ENCODE peak calls at places on chromosomes 2 and 18, in five cellular contexts. P, B, O, U and Q are unnamed samples.

GRCh38 chr18:68394705-68395104 is 320.2 kb downstream of the TMX3 start:
- DNase-seq in B (no peak), O (no peak), P (no peak), U (no peak), Q (no peak)

GRCh38 chr18:59660976-59661743 is 36.1 kb downstream of the CCBE1 start:
- DNase-seq in P (no peak), B (no peak), U (no peak), O (no peak), Q (no peak)

GRCh38 chr2:63432373-63432772 is 155.9 kb downstream of the WDPCP start:
- DNase-seq in P (no peak), O (no peak), B (no peak), U (no peak), Q (no peak)

GRCh38 chr18:48195782-48196181 is 213.4 kb downstream of the ZBTB7C start:
- DNase-seq in B (no peak), U (no peak), P (no peak), O (no peak), Q (no peak)

GRCh38 chr18:2448565-2449151 is 122.6 kb downstream of the METTL4 start:
- DNase-seq in B (no peak), P (peak; percentile 55), U (peak; percentile 78), O (no peak), Q (no peak)

GRCh38 chr2:98157557-98157956 is 70.6 kb downstream of the VWA3B start:
- DNase-seq in O (no peak), U (no peak), B (peak; percentile 66), P (no peak), Q (no peak)

GRCh38 chr2:209988010-209988409 is 14.4 kb upstream of the RPE start:
- DNase-seq in U (no peak), P (no peak), B (no peak), O (no peak), Q (no peak)

GRCh38 chr2:81324046-81324445 is 1019.5 kb upstream of the LRRTM1 start:
- DNase-seq in B (peak; percentile 77), U (no peak), O (no peak), P (no peak), Q (no peak)

GRCh38 chr2:157338013-157338412 is 12.4 kb upstream of the ERMN start:
- DNase-seq in B (no peak), U (no peak), O (no peak), P (no peak), Q (no peak)

DNA sequence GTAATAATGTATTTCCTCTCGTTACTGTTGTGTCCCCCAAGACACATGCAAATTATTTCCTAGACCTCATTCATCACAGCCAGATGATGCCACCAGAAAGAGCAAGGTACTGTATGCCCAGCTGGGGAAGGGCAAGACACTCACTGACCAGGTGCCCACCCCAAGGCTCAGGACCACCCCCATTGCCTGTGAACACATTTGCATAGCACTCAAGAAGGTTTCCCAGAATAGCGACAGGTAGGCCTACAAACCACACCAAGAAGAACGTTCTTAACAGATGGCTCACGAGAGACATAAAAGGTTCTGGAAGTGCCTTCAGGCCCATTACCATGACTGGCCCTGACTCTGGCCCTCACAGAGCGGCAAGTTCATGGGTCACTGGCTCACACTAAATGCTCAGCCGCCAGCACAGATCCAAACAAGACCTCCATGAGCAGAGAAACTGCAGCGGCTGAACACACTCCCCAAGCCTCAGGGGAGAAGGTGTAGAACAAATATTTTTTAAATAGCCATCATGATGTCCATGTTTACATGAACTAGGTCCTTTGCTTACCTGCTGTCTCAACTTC is 44.0 kb downstream of the FAM168B start:
- DNase-seq in U (no peak), O (no peak), B (no peak), P (no peak), Q (no peak)
- TF ChIP-seq POLR2AphosphoS5 in U (no peak), O (no peak), B (no peak), P (no peak), Q (no peak)

DNA sequence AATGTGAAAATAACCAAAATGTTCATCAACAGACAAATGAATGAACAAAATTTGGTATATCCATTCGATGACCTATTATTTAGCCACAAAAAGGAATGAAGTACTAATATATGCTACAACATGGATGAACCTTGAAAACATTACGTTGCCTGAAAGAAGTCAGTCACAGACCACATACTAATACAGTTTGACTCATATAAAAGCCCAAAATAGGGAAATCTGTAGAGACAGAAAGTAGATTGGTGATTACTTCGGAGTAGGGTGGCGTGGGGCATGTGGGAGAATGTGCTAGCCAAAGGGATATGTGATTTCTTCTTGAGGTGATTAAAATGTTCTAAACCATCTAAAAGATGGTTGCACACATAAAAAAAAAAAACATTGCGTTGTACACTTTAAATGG is 44.2 kb upstream of the PPM1B start:
- DNase-seq in U (no peak), P (no peak), O (no peak), B (no peak), Q (no peak)
- H3K4me3 ChIP-seq in U (no peak overlapping the region), P (no peak overlapping the region), O (no peak overlapping the region), B (no peak overlapping the region), Q (no peak overlapping the region)

DNA sequence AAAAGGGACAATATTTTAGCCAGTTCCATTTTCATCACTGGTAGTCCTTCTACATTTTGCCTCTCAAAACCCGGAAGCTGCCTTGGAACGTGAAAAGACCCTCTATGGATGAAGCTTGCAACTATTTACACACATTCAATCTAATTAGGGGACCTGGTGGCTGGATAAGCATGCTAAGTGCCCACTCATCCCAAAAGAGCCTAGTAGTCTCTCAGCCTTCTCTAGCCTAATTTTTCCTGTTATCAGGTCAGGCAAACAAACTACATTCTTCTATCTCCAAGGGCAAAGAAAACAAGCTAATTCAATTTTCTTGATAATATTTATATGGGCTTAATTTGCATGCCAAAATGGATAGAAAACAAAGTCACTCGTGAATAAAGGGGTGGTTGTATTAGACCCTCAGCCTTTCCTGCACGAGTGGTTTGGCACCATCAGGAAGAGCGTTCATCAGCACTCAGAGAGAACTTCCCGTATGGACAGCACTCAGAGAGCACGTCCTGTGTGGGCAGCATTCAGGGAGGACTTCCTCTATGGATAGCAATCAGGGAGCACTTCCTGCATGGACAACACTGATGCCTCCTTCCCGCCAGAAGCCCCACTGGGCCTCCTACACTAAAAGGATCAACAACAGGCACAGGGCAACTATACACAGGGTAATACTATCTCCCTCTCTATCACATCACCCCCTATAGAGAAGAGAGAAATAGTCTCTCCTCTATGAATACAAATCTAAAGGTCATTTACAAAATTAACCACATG is 122.2 kb downstream of the RBMS1 start:
- DNase-seq in O (peak; percentile 40), U (no peak), P (peak; percentile 29), B (no peak), Q (no peak)
- TF ChIP-seq POLR2AphosphoS5 in O (no peak), U (no peak), P (no peak), B (no peak), Q (no peak)

GRCh38 chr2:138871312-138871711 is 91.1 kb upstream of the NXPH2 start:
- DNase-seq in O (no peak), U (no peak), P (no peak), B (no peak), Q (no peak)

GRCh38 chr2:138867341-138867740 is 87.2 kb upstream of the NXPH2 start:
- DNase-seq in U (no peak), B (no peak), O (no peak), P (no peak), Q (no peak)

DNA sequence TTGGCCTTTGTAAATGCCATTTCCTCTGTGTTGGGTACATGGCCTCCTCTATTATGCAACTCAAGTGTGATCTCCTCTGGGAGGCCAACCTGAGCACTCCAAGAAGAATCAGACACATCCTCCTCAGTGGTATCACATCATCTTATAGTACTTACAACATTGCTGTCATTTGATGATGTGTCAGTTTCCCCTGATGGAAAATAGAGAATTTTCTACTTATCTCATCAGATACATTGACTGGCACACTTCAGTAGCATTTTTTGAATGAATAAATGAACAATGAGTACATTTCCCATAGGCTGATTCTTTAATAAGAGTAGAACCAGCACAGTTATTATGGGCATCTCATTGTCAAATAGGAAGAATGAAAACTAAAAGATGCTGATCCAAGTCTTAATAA is 86.6 kb upstream of the NXPH2 start:
- DNase-seq in B (no peak), U (no peak), O (no peak), P (no peak), Q (no peak)
- H3K4me3 ChIP-seq in B (no peak overlapping the region), U (no peak overlapping the region), O (no peak overlapping the region), P (no peak overlapping the region), Q (no peak overlapping the region)

DNA sequence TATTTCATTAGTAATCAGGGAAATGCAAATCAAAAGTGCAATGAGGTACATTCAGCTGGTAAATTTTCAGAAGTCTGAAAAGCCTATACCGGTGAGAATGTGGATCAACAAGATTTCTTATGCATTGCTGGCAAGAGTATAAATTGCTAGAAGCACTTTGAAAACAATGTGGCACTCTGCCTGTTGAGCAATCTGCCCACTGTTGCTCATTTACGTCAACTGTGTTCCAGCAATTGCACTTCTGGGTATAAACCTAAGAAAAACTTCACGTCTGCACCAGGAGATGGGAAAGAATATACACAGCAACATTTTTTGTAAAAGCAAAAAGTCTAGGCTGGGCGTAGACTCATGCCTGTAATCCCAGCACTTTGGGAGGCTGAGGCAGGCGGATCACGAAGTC is 40.8 kb downstream of the MTERF4 start:
- DNase-seq in P (no peak), B (no peak), O (no peak), U (no peak), Q (peak; percentile 36)
- TF ChIP-seq POLR2AphosphoS5 in P (no peak), B (no peak), O (no peak), U (no peak), Q (no peak)

DNA sequence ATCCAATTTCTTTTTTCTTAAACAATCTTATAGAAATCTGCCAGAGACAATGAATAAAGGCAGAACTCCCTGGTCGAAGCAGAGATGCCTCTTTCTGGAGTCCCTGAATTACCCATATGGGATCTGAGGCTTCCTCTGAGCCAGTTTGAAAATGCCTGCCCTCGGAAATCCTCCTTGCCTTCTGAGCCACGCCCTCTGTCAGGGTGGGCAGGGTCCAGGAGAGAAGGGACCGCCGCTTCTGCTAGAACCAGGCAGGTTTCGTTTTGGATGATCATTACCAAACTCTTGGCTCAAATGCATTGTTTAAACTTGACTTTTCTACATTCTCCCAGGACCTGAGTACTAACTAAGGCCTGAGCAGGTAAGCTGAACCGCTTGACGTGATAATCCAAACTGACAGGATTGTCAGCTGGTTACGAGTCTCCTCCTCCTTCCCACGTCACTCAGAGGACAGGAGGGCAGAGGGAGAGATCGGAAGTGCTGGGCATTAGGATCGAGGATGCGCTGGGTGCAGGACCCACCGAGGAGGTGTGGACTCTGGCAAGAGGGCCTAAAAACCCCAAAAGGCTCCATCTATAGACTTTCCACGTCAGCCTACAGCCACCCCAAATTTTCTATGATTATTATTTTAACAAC is 128.4 kb downstream of the KLHL29 start:
- DNase-seq in B (no peak), O (no peak), P (no peak), U (no peak), Q (peak; percentile 81)
- H3K4me3 ChIP-seq in B (no peak overlapping the region), O (no peak overlapping the region), P (no peak overlapping the region), U (no peak overlapping the region), Q (peak overlapping the region; percentile 35)

GRCh38 chr2:112032615-112033457 is 22.2 kb upstream of the TMEM87B start:
- DNase-seq in O (no peak), P (peak; percentile 24), B (no peak), U (no peak), Q (peak; percentile 81)
- TF ChIP-seq POLR2AphosphoS5 in O (peak; percentile 44), P (no peak), B (no peak), U (no peak), Q (no peak)

DNA sequence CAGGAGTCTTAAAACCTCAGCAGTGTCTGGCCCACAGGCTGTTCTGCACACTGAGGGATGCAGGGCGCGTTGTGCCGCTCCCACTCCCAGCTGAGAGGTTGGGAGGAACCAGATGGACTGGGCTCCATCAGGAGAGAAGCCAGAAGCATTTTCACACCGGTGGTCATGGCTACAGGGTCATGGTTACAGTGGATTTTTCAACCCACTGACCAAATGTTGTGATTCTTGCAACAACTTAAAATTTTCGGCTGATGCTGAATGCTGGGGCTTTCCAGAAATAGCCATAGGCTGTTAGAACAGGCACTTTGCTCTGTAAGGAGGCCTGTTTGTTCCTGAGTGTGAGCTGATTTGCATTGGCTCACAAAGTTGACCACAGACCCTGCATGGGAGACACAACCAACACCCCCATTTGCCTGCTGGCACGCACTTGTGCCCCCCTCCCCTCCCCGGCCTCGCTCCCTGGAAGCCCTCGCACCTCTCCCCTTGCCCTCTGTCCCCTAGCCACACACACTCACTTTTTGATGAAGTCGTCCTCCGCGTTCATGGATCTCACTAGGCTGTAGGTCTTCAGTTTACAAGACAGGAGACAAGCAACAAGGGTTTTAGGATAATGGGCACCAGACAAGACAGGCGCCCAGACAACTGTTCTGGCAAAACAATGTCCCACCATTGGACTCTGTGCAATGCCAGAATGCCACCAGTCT is 3.4 kb downstream of the LPIN1 start:
- DNase-seq in U (no peak), O (peak; percentile 71), B (no peak), P (no peak), Q (no peak)
- H3K4me3 ChIP-seq in U (peak overlapping the region; percentile 17), O (no peak overlapping the region), B (no peak overlapping the region), P (no peak overlapping the region), Q (no peak overlapping the region)